ENCODE peak calls at places on chromosomes 3 and 15, in seven cellular contexts. Z is AML-193, G is GF-D8, E is LoVo, K is SW480, B is adrenal gland, A is lower leg skin. P is an unnamed sample.

GRCh38 chr15:69593488-69593887 is 140.9 kb downstream of the RPLP1 start:
- DNase-seq in Z (no peak), K (no peak), G (no peak), A (no peak), E (no peak), B (no peak), P (no peak)

GRCh38 chr3:852033-852432 is 240.8 kb upstream of the CNTN6 start:
- DNase-seq in E (no peak), B (no peak), K (peak), G (no peak), A (no peak), Z (peak), P (no peak)

GRCh38 chr15:83435202-83435601 is 11.9 kb upstream of the SH3GL3 start:
- DNase-seq in B (no peak), A (no peak), Z (no peak), G (no peak), E (no peak), K (no peak), P (no peak)

GRCh38 chr3:46677096-46677702 is 16.3 kb downstream of the ALS2CL start:
- DNase-seq in B (no peak), A (no peak), K (no peak), E (no peak), G (no peak), Z (no peak), P (no peak)

GRCh38 chr3:25297667-25298585 is 130.1 kb upstream of the RARB start:
- DNase-seq in E (no peak), B (no peak), K (no peak), Z (no peak), G (no peak), A (no peak), P (no peak)

GRCh38 chr3:107796786-107797185 is 274.0 kb downstream of the BBX start:
- DNase-seq in B (no peak), Z (peak), E (peak), K (peak), A (no peak), G (peak), P (peak)

GRCh38 chr15:67740376-67740775 is 84.9 kb upstream of the SKOR1 start:
- DNase-seq in G (no peak), E (no peak), A (no peak), B (no peak), Z (no peak), K (no peak), P (no peak)

GRCh38 chr3:40043444-40043755 is 234.0 kb downstream of the MYRIP start:
- DNase-seq in K (no peak), B (peak), A (no peak), G (no peak), Z (no peak), E (no peak), P (peak)

GRCh38 chr3:141386080-141386594 is 17.8 kb downstream of the ZBTB38 start:
- DNase-seq in G (no peak), B (no peak), E (no peak), K (no peak), A (no peak), Z (no peak), P (no peak)

GRCh38 chr15:77025066-77025435 is 30.1 kb downstream of the PSTPIP1 start:
- DNase-seq in G (no peak), A (no peak), B (no peak), E (no peak), Z (no peak), K (no peak), P (no peak)